ENCODE peak calls at places on chromosomes 3 and 15, in four cellular contexts. One of them, this sample, is unnamed.

GRCh38 chr15:92327033-92327432 is 66.6 kb upstream of the ST8SIA2 start:
- DNase-seq in CD4-positive, alpha-beta memory T cell: no peak
- DNase-seq in GM23338: no peak
- DNase-seq in mesendoderm: no peak
- DNase-seq in this sample: no peak

GRCh38 chr3:18556001-18556408 is 130.9 kb upstream of the SATB1 start:
- DNase-seq in CD4-positive, alpha-beta memory T cell: no peak
- DNase-seq in GM23338: no peak
- DNase-seq in mesendoderm: no peak
- DNase-seq in this sample: no peak

GRCh38 chr15:61613138-61613537 is 384.0 kb upstream of the RORA start:
- DNase-seq in CD4-positive, alpha-beta memory T cell: no peak
- DNase-seq in GM23338: no peak
- DNase-seq in mesendoderm: no peak
- DNase-seq in this sample: no peak

GRCh38 chr15:29105151-29105785 is 164.4 kb downstream of the NSMCE3 start:
- DNase-seq in CD4-positive, alpha-beta memory T cell: no peak
- DNase-seq in GM23338: no peak
- DNase-seq in mesendoderm: peak
- DNase-seq in this sample: no peak

GRCh38 chr15:45668386-45668785 is 33.6 kb downstream of the SQOR start:
- DNase-seq in CD4-positive, alpha-beta memory T cell: no peak
- DNase-seq in GM23338: no peak
- DNase-seq in mesendoderm: no peak
- DNase-seq in this sample: no peak

GRCh38 chr15:32100286-32100685 is 70.0 kb downstream of the CHRNA7 start:
- DNase-seq in CD4-positive, alpha-beta memory T cell: no peak
- DNase-seq in GM23338: no peak
- DNase-seq in mesendoderm: no peak
- DNase-seq in this sample: no peak

GRCh38 chr15:68341851-68342336 is 64.3 kb downstream of the FEM1B start:
- DNase-seq in CD4-positive, alpha-beta memory T cell: no peak
- DNase-seq in GM23338: no peak
- DNase-seq in mesendoderm: no peak
- DNase-seq in this sample: no peak

GRCh38 chr3:157534725-157535161 is 31.5 kb upstream of the VEPH1 start:
- DNase-seq in CD4-positive, alpha-beta memory T cell: no peak
- DNase-seq in GM23338: no peak
- DNase-seq in mesendoderm: peak
- DNase-seq in this sample: no peak

GRCh38 chr15:60074181-60074885 is 70.2 kb downstream of the FOXB1 start:
- DNase-seq in CD4-positive, alpha-beta memory T cell: no peak
- DNase-seq in GM23338: no peak
- DNase-seq in mesendoderm: no peak
- DNase-seq in this sample: no peak

GRCh38 chr15:76953913-76954312 is 22.4 kb downstream of the RCN2 start:
- DNase-seq in CD4-positive, alpha-beta memory T cell: no peak
- DNase-seq in GM23338: no peak
- DNase-seq in mesendoderm: no peak
- DNase-seq in this sample: no peak

GRCh38 chr15:35671197-35671596 is 125.2 kb upstream of the DPH6 start:
- DNase-seq in CD4-positive, alpha-beta memory T cell: no peak
- DNase-seq in GM23338: no peak
- DNase-seq in mesendoderm: no peak
- DNase-seq in this sample: no peak

GRCh38 chr15:35674873-35675781 is 129.2 kb upstream of the DPH6 start:
- DNase-seq in CD4-positive, alpha-beta memory T cell: no peak
- DNase-seq in GM23338: peak
- DNase-seq in mesendoderm: no peak
- DNase-seq in this sample: peak

GRCh38 chr15:35671981-35672380 is 126.0 kb upstream of the DPH6 start:
- DNase-seq in CD4-positive, alpha-beta memory T cell: no peak
- DNase-seq in GM23338: no peak
- DNase-seq in mesendoderm: no peak
- DNase-seq in this sample: no peak

GRCh38 chr15:35669457-35670045 is 123.6 kb upstream of the DPH6 start:
- DNase-seq in CD4-positive, alpha-beta memory T cell: no peak
- DNase-seq in GM23338: no peak
- DNase-seq in mesendoderm: peak
- DNase-seq in this sample: no peak

DNA sequence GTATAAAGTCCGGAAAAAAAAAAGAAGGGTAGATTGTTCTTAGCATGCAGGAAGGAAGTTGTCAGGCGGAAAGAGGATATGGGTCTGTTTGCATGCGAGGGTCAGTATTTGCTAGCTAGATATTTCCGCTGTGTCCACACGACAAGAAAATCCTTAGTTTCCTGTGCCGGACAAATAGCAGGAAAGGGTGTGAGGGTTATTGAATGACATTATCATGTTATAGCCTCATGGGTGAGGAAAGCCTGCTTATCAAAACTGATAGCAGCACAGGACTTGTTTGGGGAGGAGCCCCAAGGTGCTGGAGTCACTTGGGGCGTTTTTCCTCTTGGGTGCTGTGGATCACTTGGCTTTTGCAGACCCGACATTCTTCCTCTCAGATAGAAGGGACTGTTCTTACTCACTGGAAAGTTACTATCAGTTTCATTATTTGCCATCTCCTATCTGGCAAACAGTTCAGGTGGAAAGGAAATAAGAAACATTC is 127.2 kb upstream of the DPH6 start:
- DNase-seq in CD4-positive, alpha-beta memory T cell: no peak
- DNase-seq in GM23338: no peak
- DNase-seq in mesendoderm: peak
- DNase-seq in this sample: no peak
- H3K27ac ChIP-seq in CD4-positive, alpha-beta memory T cell: no peak
- H3K27ac ChIP-seq in GM23338: no peak
- H3K27ac ChIP-seq in mesendoderm: no peak
- H3K27ac ChIP-seq in this sample: no peak

GRCh38 chr3:69787436-69788168 is 48.3 kb downstream of the MITF start:
- DNase-seq in CD4-positive, alpha-beta memory T cell: no peak
- DNase-seq in GM23338: no peak
- DNase-seq in mesendoderm: peak
- DNase-seq in this sample: no peak

GRCh38 chr3:69791919-69792399 is 52.7 kb downstream of the MITF start:
- DNase-seq in CD4-positive, alpha-beta memory T cell: no peak
- DNase-seq in GM23338: peak
- DNase-seq in mesendoderm: peak
- DNase-seq in this sample: peak

GRCh38 chr3:69786854-69787253 is 47.6 kb downstream of the MITF start:
- DNase-seq in CD4-positive, alpha-beta memory T cell: no peak
- DNase-seq in GM23338: no peak
- DNase-seq in mesendoderm: no peak
- DNase-seq in this sample: no peak

GRCh38 chr3:69785769-69786311 is 46.6 kb downstream of the MITF start:
- DNase-seq in CD4-positive, alpha-beta memory T cell: no peak
- DNase-seq in GM23338: peak
- DNase-seq in mesendoderm: peak
- DNase-seq in this sample: no peak

GRCh38 chr3:69791111-69791510 is 51.8 kb downstream of the MITF start:
- DNase-seq in CD4-positive, alpha-beta memory T cell: no peak
- DNase-seq in GM23338: no peak
- DNase-seq in mesendoderm: peak
- DNase-seq in this sample: no peak
- H3K27ac ChIP-seq in CD4-positive, alpha-beta memory T cell: no peak
- H3K27ac ChIP-seq in GM23338: no peak
- H3K27ac ChIP-seq in mesendoderm: no peak
- H3K27ac ChIP-seq in this sample: no peak

DNA sequence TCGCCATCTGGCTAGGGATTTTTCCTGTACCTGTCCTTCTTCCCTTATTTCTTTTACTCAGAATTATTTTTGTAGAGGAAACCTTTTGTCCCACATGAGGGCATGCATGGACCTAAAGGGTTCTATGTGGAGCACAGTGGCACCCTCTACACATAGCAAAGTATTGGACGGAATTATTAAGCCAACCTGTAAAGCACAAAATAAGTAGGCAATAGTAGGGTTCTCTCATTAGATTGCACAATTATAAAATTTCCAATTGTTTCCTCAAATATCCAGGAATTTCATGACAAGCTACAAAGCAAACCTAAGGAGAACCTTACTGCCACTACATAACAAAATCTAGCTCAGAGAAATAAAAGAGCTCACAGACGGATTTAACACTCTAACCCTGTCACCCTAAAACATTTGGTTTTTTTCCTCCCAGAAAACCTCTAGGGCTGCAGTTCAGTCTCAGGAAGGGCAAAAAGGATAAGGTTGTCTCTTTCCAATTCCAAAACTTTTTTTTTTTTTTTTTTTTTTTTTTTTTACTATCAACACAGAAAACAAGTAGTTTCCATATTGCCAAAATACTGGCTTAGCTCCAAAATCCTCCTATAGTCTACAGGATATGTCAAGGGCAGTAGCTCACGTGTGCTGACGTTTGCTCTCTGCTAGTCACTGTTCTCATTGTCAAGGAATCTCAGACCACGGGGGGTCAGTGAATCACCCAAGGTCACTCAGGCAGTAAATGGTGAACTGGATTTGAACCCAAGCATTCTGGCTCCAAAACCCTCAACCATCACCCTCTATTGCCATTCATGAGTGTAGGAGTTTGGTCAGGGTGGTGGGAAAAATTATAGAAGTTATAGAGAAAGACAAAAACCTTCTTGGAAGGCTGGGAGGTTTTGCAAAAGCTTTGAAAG is 52.3 kb downstream of the NCEH1 start:
- DNase-seq in CD4-positive, alpha-beta memory T cell: no peak
- DNase-seq in GM23338: no peak
- DNase-seq in mesendoderm: peak
- DNase-seq in this sample: no peak
- H3K27ac ChIP-seq in CD4-positive, alpha-beta memory T cell: no peak
- H3K27ac ChIP-seq in GM23338: no peak
- H3K27ac ChIP-seq in mesendoderm: no peak
- H3K27ac ChIP-seq in this sample: peak

DNA sequence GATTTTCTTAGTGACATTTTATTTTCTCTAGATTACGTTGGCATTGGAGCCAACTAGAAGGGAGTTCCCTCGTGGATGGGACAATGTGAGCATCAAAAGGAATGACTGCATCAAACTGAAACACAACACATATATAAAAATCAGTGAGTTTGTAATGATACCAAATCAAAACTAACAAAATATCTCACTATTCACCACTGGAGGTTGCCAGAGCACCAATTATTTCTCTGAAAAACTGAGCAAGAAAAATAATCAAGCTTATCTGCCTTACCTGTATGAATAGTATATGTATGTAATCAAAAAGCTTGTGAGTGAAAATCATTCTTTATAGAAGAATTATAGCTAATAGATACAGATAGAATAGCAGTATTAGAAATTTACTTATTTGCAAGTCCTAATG is 46.8 kb upstream of the OTOL1 start:
- DNase-seq in CD4-positive, alpha-beta memory T cell: no peak
- DNase-seq in GM23338: no peak
- DNase-seq in mesendoderm: no peak
- DNase-seq in this sample: no peak
- H3K27ac ChIP-seq in CD4-positive, alpha-beta memory T cell: no peak
- H3K27ac ChIP-seq in GM23338: no peak
- H3K27ac ChIP-seq in mesendoderm: no peak
- H3K27ac ChIP-seq in this sample: no peak

DNA sequence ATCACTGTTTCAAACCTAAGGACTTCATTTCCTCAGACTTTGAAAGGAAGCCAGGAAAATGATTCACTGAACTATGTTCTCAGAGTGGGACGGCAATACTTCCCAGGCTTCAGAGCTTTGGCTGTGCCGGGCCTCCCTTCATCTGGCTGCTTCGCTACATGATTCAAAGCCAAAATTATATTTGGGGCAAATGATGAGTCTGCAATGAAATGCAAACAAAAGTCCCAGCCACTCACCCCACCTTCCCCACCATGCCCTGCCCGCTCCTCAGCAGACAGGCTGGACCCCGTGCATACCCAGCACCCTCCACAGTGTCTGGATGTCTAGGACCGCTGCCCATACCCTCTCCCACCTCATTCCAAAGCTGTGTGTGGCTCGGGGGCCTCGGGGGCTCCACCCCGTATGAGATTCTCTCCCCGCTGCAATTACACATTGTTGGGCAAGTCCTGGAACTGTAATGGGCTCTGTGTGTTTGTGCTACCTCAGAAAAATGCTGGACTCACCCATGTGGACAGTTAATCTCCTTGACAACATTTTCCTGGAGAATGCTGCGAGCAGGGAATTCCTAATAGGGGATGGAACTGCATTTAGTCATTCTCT is 32.2 kb downstream of the ATP10A start:
- DNase-seq in CD4-positive, alpha-beta memory T cell: no peak
- DNase-seq in GM23338: no peak
- DNase-seq in mesendoderm: no peak
- DNase-seq in this sample: no peak
- H3K27ac ChIP-seq in CD4-positive, alpha-beta memory T cell: no peak
- H3K27ac ChIP-seq in GM23338: no peak
- H3K27ac ChIP-seq in mesendoderm: no peak
- H3K27ac ChIP-seq in this sample: no peak

DNA sequence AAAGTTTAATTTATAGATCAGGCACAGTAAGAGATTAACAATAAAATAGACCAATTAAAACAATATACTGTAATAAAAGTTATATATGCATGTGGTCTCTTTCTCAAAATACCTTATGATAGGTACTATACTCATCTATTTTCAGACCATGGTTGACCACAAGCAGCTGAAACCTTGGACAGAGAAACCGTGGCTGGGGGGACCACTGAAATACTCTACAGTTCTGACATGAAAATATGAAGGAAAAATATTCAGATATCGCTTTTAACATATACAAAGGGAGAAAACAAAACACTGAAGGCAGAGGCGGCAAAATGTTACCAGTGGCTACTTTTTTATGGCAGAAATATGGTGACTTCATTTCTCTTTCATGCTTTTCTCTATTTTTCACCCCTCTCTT is 114.0 kb downstream of the PDZRN3 start:
- DNase-seq in CD4-positive, alpha-beta memory T cell: no peak
- DNase-seq in GM23338: no peak
- DNase-seq in mesendoderm: no peak
- DNase-seq in this sample: no peak
- H3K27ac ChIP-seq in CD4-positive, alpha-beta memory T cell: no peak
- H3K27ac ChIP-seq in GM23338: no peak
- H3K27ac ChIP-seq in mesendoderm: no peak
- H3K27ac ChIP-seq in this sample: no peak

This sample was measured in SK-N-SH.